ENCODE peak calls at places on chromosomes 16 and 17, in four cellular contexts. U is SHP77, F is GM18507, X is small intestine. M is an unnamed sample.

GRCh38 chr16:12573730-12574383 is 229.8 kb downstream of the CPPED1 start:
- DNase-seq in U (peak; percentile 5), F (peak; percentile 14), X (peak; percentile 71), M (no peak)

GRCh38 chr16:63618896-63619295 is 1503.0 kb downstream of the CDH11 start:
- DNase-seq in U (no peak), F (no peak), X (no peak), M (no peak)

GRCh38 chr17:60971515-60972369 is 294.1 kb downstream of the BCAS3 start:
- DNase-seq in U (peak; percentile 15), F (no peak), X (peak; percentile 53), M (no peak)

GRCh38 chr16:71916397-71916920 is 21.1 kb downstream of the IST1 start:
- DNase-seq in U (no peak), F (no peak), X (no peak), M (no peak)

GRCh38 chr17:17575360-17576251 is 15.9 kb downstream of the PEMT start:
- DNase-seq in U (no peak), F (no peak), X (peak; percentile 74), M (no peak)

GRCh38 chr17:81044764-81045589 is 10.0 kb downstream of the BAIAP2 start:
- DNase-seq in U (peak; percentile 76), F (no peak), X (peak; percentile 34), M (no peak)

GRCh38 chr17:10144456-10144855 is 54.0 kb downstream of the GAS7 start:
- DNase-seq in U (no peak), F (no peak), X (no peak), M (no peak)

GRCh38 chr17:44901323-44901965 is 2.2 kb upstream of the EFTUD2 start:
- DNase-seq in U (peak; percentile 24), F (no peak), X (no peak), M (no peak)

GRCh38 chr17:74749262-74750038 is 1.0 kb downstream of the NHERF1 start:
- DNase-seq in U (no peak), F (no peak), X (peak; percentile 95), M (no peak)

GRCh38 chr16:83891742-83892141 is 7.2 kb upstream of the MLYCD start:
- DNase-seq in U (no peak), F (no peak), X (no peak), M (no peak)